ENCODE peak calls at places on chromosomes 5 and 9, in nine cellular contexts. P is HFF-Myc, B is NB4, W is cardiac fibroblast, A is SK-N-SH, M is neural progenitor cell, G is AG04449, V is spleen, S is endothelial cell. L is an unnamed sample.

GRCh38 chr5:112995764-112996618 is 19.4 kb downstream of the DCP2 start:
- DNase-seq in P (peak; percentile 37), B (peak; percentile 66), W (peak; percentile 80), A (peak; percentile 56), M (peak; percentile 69), G (peak; percentile 26), V (peak; percentile 80), S (peak; percentile 82), L (no peak)

GRCh38 chr5:80784451-80784850 is 129.7 kb upstream of the DHFR start:
- DNase-seq in P (no peak), B (no peak), W (no peak), A (no peak), M (no peak), G (no peak), V (no peak), S (no peak), L (no peak)

GRCh38 chr5:142316051-142316450 is 8.8 kb downstream of the SPRY4 start:
- DNase-seq in P (no peak), B (no peak), W (peak; percentile 73), A (peak; percentile 69), M (no peak), G (no peak), V (no peak), S (no peak), L (no peak)

GRCh38 chr5:2608391-2608790 is 143.1 kb downstream of the IRX2 start:
- DNase-seq in P (no peak), B (no peak), W (no peak), A (no peak), M (no peak), G (no peak), V (no peak), S (no peak), L (no peak)

GRCh38 chr5:91956738-91957137 is 573.6 kb upstream of the ARRDC3 start:
- DNase-seq in P (no peak), B (no peak), W (no peak), A (no peak), M (peak; percentile 47), G (no peak), V (no peak), S (no peak), L (no peak)

GRCh38 chr9:21336467-21336866 is 1.3 kb upstream of the KLHL9 start:
- DNase-seq in P (no peak), B (peak; percentile 64), W (no peak), A (no peak), M (no peak), G (no peak), V (no peak), S (no peak), L (no peak)

GRCh38 chr5:148003226-148003625 is 60.6 kb upstream of the SPINK5 start:
- DNase-seq in P (no peak), B (no peak), W (no peak), A (no peak), M (no peak), G (no peak), V (no peak), S (no peak), L (no peak)

GRCh38 chr9:504921-505821 is 290.5 kb downstream of the DOCK8 start:
- DNase-seq in P (no peak), B (peak; percentile 40), W (no peak), A (peak; percentile 32), M (peak; percentile 63), G (no peak), V (peak; percentile 84), S (peak; percentile 46), L (no peak)

GRCh38 chr5:81234801-81235200 is 1.7 kb downstream of the CKMT2 start:
- DNase-seq in P (no peak), B (peak; percentile 14), W (no peak), A (no peak), M (no peak), G (no peak), V (no peak), S (no peak), L (no peak)

GRCh38 chr9:89225587-89225986 is 47.0 kb upstream of the SHC3 start:
- DNase-seq in P (no peak), B (no peak), W (no peak), A (no peak), M (no peak), G (no peak), V (no peak), S (no peak), L (no peak)

GRCh38 chr5:153696256-153696655 is 205.8 kb downstream of the GRIA1 start:
- DNase-seq in P (no peak), B (no peak), W (no peak), A (no peak), M (no peak), G (no peak), V (no peak), S (no peak), L (no peak)

GRCh38 chr9:27414215-27414731 is 109.8 kb upstream of the IFNK start:
- DNase-seq in P (no peak), B (no peak), W (no peak), A (no peak), M (no peak), G (no peak), V (no peak), S (no peak), L (no peak)

GRCh38 chr5:111685969-111686368 is 71.0 kb downstream of the NREP start:
- DNase-seq in P (no peak), B (peak; percentile 27), W (peak; percentile 12), A (no peak), M (peak; percentile 23), G (no peak), V (no peak), S (no peak), L (no peak)

GRCh38 chr5:120927923-120928322 is 463.8 kb downstream of the PRR16 start:
- DNase-seq in P (no peak), B (no peak), W (no peak), A (no peak), M (no peak), G (no peak), V (no peak), S (no peak), L (no peak)

GRCh38 chr5:173487296-173487695 is 129.2 kb downstream of the BOD1 start:
- DNase-seq in P (no peak), B (no peak), W (no peak), A (no peak), M (no peak), G (no peak), V (no peak), S (no peak), L (no peak)

GRCh38 chr5:127673401-127673800 is 24.5 kb downstream of the CTXN3 start:
- DNase-seq in P (no peak), B (no peak), W (no peak), A (no peak), M (no peak), G (no peak), V (no peak), S (no peak), L (no peak)

GRCh38 chr5:23139338-23140171 is 286.4 kb upstream of the CDH12 start:
- DNase-seq in P (no peak), B (peak; percentile 44), W (peak; percentile 27), A (peak; percentile 3), M (peak; percentile 38), G (no peak), V (no peak), S (no peak), L (no peak)
- TF ChIP-seq CTCF in P (no peak), B (peak; percentile 50), W (peak; percentile 23), A (peak; percentile 48), M (peak; percentile 68), G (no peak), V (peak; percentile 45), S (peak; percentile 67), L (peak; percentile 75)

DNA sequence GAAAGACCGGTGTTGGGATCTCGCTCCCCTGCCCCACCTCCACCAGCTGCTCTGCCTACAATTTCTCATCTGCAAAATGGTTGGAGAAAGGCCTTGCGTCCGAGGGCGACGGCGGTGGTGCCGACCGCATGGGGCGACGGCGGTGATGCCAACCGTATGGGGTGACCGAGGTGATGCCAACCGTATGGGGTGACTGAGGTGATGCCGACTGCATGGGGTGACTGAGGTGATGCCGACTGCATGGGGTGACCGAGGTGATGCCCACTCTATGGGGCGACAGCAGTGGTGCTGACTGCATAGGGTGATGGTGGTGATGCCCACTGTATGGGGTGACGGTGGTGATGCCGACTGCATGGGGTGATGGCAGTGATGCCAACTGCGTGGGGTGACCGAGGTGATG is 171.0 kb downstream of the OLFM1 start:
- DNase-seq in P (no peak), B (no peak), W (no peak), A (no peak), M (no peak), G (no peak), V (no peak), S (no peak), L (no peak)
- TF ChIP-seq CTCF in P (no peak), B (no peak), W (no peak), A (no peak), M (no peak), G (no peak), V (no peak), S (no peak), L (no peak)

DNA sequence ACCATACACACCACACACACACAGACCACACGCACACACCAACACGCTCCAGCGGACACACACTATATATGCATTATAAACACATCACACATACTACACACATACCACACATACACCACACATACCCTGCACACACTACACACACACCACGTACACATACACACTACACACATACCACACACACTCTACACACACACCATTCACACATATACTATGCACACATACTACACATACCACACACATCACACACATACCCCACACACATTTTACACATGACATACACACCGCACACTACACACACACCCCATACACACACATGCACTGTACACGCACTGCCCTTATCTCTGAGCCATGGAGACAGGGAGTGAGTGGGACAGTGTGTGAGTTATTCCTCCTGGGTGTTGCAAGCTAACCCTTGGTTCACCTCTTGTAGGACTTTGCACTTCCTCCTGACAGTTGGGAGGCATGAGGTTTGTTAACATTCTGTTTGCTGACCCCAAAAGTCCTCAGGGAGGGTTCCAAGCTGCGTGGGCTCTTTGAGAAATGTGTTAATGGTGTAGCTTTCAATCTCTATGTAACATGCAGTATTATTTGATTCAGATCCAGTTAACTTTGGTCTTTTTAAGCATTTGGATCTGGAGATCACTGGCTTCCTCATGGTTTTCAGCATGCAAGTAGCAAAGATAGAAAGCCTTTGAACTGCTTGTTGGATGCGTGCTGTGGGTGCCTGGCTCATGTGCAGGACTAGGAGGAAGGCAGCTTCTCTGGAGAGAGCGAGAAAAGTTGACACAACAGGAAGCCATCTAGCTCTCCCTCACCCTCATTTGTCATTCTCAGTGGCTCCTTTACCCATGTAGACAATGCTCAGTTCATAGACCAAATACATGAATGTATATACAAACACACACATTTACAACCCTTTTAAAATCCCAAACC is 13.7 kb downstream of the IL31RA start:
- DNase-seq in P (no peak), B (peak; percentile 93), W (peak; percentile 52), A (no peak), M (no peak), G (no peak), V (no peak), S (no peak), L (no peak)
- TF ChIP-seq CTCF in P (no peak), B (no peak), W (no peak), A (no peak), M (no peak), G (no peak), V (no peak), S (no peak), L (no peak)

GRCh38 chr9:9998491-9999287 is 614.1 kb downstream of the PTPRD start:
- DNase-seq in P (no peak), B (peak; percentile 43), W (no peak), A (peak; percentile 26), M (peak; percentile 59), G (no peak), V (no peak), S (no peak), L (no peak)
- TF ChIP-seq CTCF in P (no peak), B (peak; percentile 45), W (peak; percentile 6), A (peak; percentile 46), M (peak; percentile 77), G (no peak), V (no peak), S (peak; percentile 32), L (peak; percentile 37)

GRCh38 chr5:104126980-104127379 is 564.4 kb upstream of the NUDT12 start:
- DNase-seq in P (no peak), B (no peak), W (no peak), A (no peak), M (no peak), G (no peak), V (no peak), S (no peak), L (no peak)
- TF ChIP-seq CTCF in P (no peak), B (no peak), W (no peak), A (no peak), M (no peak), G (no peak), V (no peak), S (no peak), L (no peak)